ENCODE peak calls at places on chromosomes 1 and 21, in nine cellular contexts. O, F, N, M, Z, A, S, C and I are unnamed samples.

GRCh38 chr21:26849428-26850115 is 4.4 kb upstream of the ADAMTS1 start:
- DNase-seq in O (no peak), F (no peak), N (no peak), M (no peak), Z (no peak), A (peak; percentile 21), S (no peak), C (no peak), I (no peak)

GRCh38 chr1:183958958-183959357 is 78.6 kb downstream of the COLGALT2 start:
- DNase-seq in O (no peak), F (no peak), N (no peak), M (no peak), Z (no peak), A (no peak), S (no peak), C (no peak), I (no peak)

GRCh38 chr1:164733070-164733469 is 174.1 kb downstream of the PBX1 start:
- DNase-seq in O (no peak), F (no peak), N (no peak), M (no peak), Z (no peak), A (no peak), S (no peak), C (no peak), I (no peak)

GRCh38 chr1:233010164-233010563 is 59.8 kb downstream of the NTPCR start:
- DNase-seq in O (no peak), F (no peak), N (no peak), M (no peak), Z (no peak), A (no peak), S (no peak), C (no peak), I (no peak)

GRCh38 chr1:156894001-156894400 is 483 bp downstream of the PEAR1 start:
- DNase-seq in O (no peak), F (no peak), N (peak; percentile 15), M (no peak), Z (no peak), A (no peak), S (no peak), C (no peak), I (no peak)

GRCh38 chr1:158951956-158952355 is 20.6 kb downstream of the PYHIN1 start:
- DNase-seq in O (no peak), F (peak; percentile 45), N (no peak), M (no peak), Z (no peak), A (no peak), S (no peak), C (no peak), I (no peak)

GRCh38 chr21:24995206-24995605 is 612.1 kb downstream of the MRPL39 start:
- DNase-seq in O (no peak), F (no peak), N (no peak), M (no peak), Z (no peak), A (no peak), S (no peak), C (no peak), I (no peak)

GRCh38 chr1:17673335-17674075 is 81.6 kb upstream of the ACTL8 start:
- DNase-seq in O (no peak), F (no peak), N (no peak), M (no peak), Z (no peak), A (no peak), S (no peak), C (no peak), I (no peak)

GRCh38 chr1:158049867-158050266 is 56.4 kb downstream of the KIRREL1 start:
- DNase-seq in O (no peak), F (no peak), N (no peak), M (no peak), Z (no peak), A (no peak), S (no peak), C (no peak), I (no peak)

GRCh38 chr21:42651515-42652401 is 1.7 kb upstream of the PDE9A start:
- DNase-seq in O (no peak), F (peak; percentile 86), N (peak; percentile 34), M (no peak), Z (no peak), A (no peak), S (no peak), C (no peak), I (no peak)

GRCh38 chr1:61080408-61081134 is 1.8 kb upstream of the NFIA start:
- DNase-seq in O (no peak), F (no peak), N (no peak), M (no peak), Z (no peak), A (no peak), S (no peak), C (no peak), I (no peak)

GRCh38 chr1:215043405-215043804 is 39.1 kb upstream of the KCNK2 start:
- DNase-seq in O (no peak), F (no peak), N (no peak), M (peak; percentile 17), Z (no peak), A (peak; percentile 51), S (peak; percentile 34), C (no peak), I (no peak)

GRCh38 chr1:21534674-21535378 is 25.6 kb downstream of the ALPL start:
- DNase-seq in O (peak; percentile 56), F (peak; percentile 64), N (no peak), M (no peak), Z (no peak), A (peak; percentile 52), S (no peak), C (no peak), I (no peak)

GRCh38 chr1:232622981-232623380 is 7.0 kb downstream of the SIPA1L2 start:
- DNase-seq in O (no peak), F (peak; percentile 50), N (no peak), M (no peak), Z (no peak), A (no peak), S (no peak), C (no peak), I (no peak)

GRCh38 chr1:156848461-156849150 is 10.3 kb downstream of the INSRR start:
- DNase-seq in O (no peak), F (peak; percentile 69), N (peak; percentile 71), M (peak; percentile 38), Z (no peak), A (peak; percentile 86), S (peak; percentile 86), C (peak; percentile 62), I (no peak)

GRCh38 chr1:55089683-55090082 is 50.3 kb downstream of the PCSK9 start:
- DNase-seq in O (no peak), F (no peak), N (no peak), M (no peak), Z (no peak), A (no peak), S (no peak), C (no peak), I (no peak)

GRCh38 chr1:63023182-63023581 is 239.2 kb downstream of the ATG4C start:
- DNase-seq in O (no peak), F (peak; percentile 5), N (no peak), M (no peak), Z (no peak), A (no peak), S (no peak), C (no peak), I (no peak)

GRCh38 chr1:234538930-234539649 is 60.1 kb upstream of the TARBP1 start:
- DNase-seq in O (no peak), F (no peak), N (no peak), M (no peak), Z (no peak), A (no peak), S (no peak), C (no peak), I (no peak)

GRCh38 chr21:33789697-33790096 is 125.9 kb downstream of the ATP5PO start:
- DNase-seq in O (no peak), F (no peak), N (no peak), M (no peak), Z (no peak), A (no peak), S (no peak), C (no peak), I (no peak)

GRCh38 chr1:218813247-218813646 is 360.4 kb upstream of the LYPLAL1 start:
- DNase-seq in O (no peak), F (no peak), N (no peak), M (no peak), Z (no peak), A (no peak), S (no peak), C (no peak), I (no peak)

GRCh38 chr1:38029081-38029681 is 16.6 kb downstream of the UTP11 start:
- DNase-seq in O (no peak), F (no peak), N (no peak), M (no peak), Z (no peak), A (no peak), S (no peak), C (no peak), I (no peak)

GRCh38 chr1:10528066-10529014 is 53.6 kb downstream of the PEX14 start:
- DNase-seq in O (no peak), F (no peak), N (no peak), M (no peak), Z (no peak), A (no peak), S (no peak), C (no peak), I (no peak)

GRCh38 chr1:231226161-231226560 is 14.9 kb upstream of the GNPAT start:
- DNase-seq in O (no peak), F (no peak), N (no peak), M (no peak), Z (no peak), A (no peak), S (no peak), C (no peak), I (no peak)

GRCh38 chr1:155591770-155592169 is 18.2 kb upstream of the MSTO1 start:
- DNase-seq in O (no peak), F (no peak), N (no peak), M (no peak), Z (no peak), A (peak; percentile 44), S (no peak), C (no peak), I (no peak)

GRCh38 chr1:43222876-43223275 is 46.9 kb upstream of the TMEM125 start:
- DNase-seq in O (no peak), F (no peak), N (no peak), M (no peak), Z (no peak), A (no peak), S (no peak), C (no peak), I (no peak)

GRCh38 chr1:212902054-212902453 is 44.0 kb downstream of the FLVCR1 start:
- DNase-seq in O (no peak), F (no peak), N (no peak), M (no peak), Z (no peak), A (no peak), S (no peak), C (no peak), I (no peak)

GRCh38 chr1:89472253-89472652 is 52.4 kb upstream of the LRRC8B start:
- DNase-seq in O (no peak), F (no peak), N (no peak), M (no peak), Z (no peak), A (no peak), S (no peak), C (no peak), I (no peak)

GRCh38 chr1:26320896-26321295 is 3.1 kb downstream of the CD52 start:
- DNase-seq in O (no peak), F (no peak), N (no peak), M (no peak), Z (no peak), A (peak; percentile 18), S (no peak), C (no peak), I (peak; percentile 74)

GRCh38 chr1:91564888-91565700 is 64.4 kb downstream of the CDC7 start:
- DNase-seq in O (no peak), F (no peak), N (no peak), M (no peak), Z (no peak), A (no peak), S (no peak), C (no peak), I (no peak)

GRCh38 chr1:246317723-246318359 is 189.2 kb downstream of the SMYD3 start:
- DNase-seq in O (no peak), F (no peak), N (no peak), M (no peak), Z (no peak), A (no peak), S (no peak), C (no peak), I (no peak)

GRCh38 chr1:110190282-110190929 is 19.7 kb upstream of the KCNC4 start:
- DNase-seq in O (no peak), F (no peak), N (no peak), M (no peak), Z (no peak), A (no peak), S (no peak), C (no peak), I (no peak)